ENCODE peak calls at places on chromosomes 1 and 21, in five cellular contexts. One of them, this sample, is unnamed.

GRCh38 chr1:63688302-63688701 is 85.5 kb upstream of the ROR1 start:
- DNase-seq in IMR-90: peak; percentile 71
- DNase-seq in anterior cingulate cortex: no peak
- DNase-seq in Karpas-422: no peak
- DNase-seq in NCI-H345: no peak
- DNase-seq in this sample: no peak

GRCh38 chr1:93666613-93667384 is 14.8 kb downstream of the BCAR3 start:
- DNase-seq in IMR-90: peak; percentile 72
- DNase-seq in anterior cingulate cortex: no peak
- DNase-seq in Karpas-422: no peak
- DNase-seq in NCI-H345: no peak
- DNase-seq in this sample: no peak

GRCh38 chr1:90821152-90821792 is 104.2 kb upstream of the BARHL2 start:
- DNase-seq in IMR-90: no peak
- DNase-seq in anterior cingulate cortex: no peak
- DNase-seq in Karpas-422: no peak
- DNase-seq in NCI-H345: no peak
- DNase-seq in this sample: no peak

GRCh38 chr1:88401283-88401682 is 282.8 kb upstream of the PKN2 start:
- DNase-seq in IMR-90: no peak
- DNase-seq in anterior cingulate cortex: no peak
- DNase-seq in Karpas-422: no peak
- DNase-seq in NCI-H345: no peak
- DNase-seq in this sample: peak; percentile 30

GRCh38 chr1:3539707-3540425 is 71.4 kb downstream of the MEGF6 start:
- DNase-seq in IMR-90: no peak
- DNase-seq in anterior cingulate cortex: no peak
- DNase-seq in Karpas-422: no peak
- DNase-seq in NCI-H345: no peak
- DNase-seq in this sample: no peak

GRCh38 chr1:206970406-206970805 is at the start of gene FCAMR:
- DNase-seq in IMR-90: no peak
- DNase-seq in anterior cingulate cortex: no peak
- DNase-seq in Karpas-422: no peak
- DNase-seq in NCI-H345: no peak
- DNase-seq in this sample: no peak

GRCh38 chr1:33342041-33342723 is 21.3 kb upstream of the A3GALT2 start:
- DNase-seq in IMR-90: peak; percentile 99
- DNase-seq in anterior cingulate cortex: no peak
- DNase-seq in Karpas-422: no peak
- DNase-seq in NCI-H345: peak; percentile 98
- DNase-seq in this sample: peak; percentile 31

GRCh38 chr1:182679684-182680083 is 4.7 kb downstream of the RGS8 start:
- DNase-seq in IMR-90: no peak
- DNase-seq in anterior cingulate cortex: no peak
- DNase-seq in Karpas-422: no peak
- DNase-seq in NCI-H345: no peak
- DNase-seq in this sample: no peak

GRCh38 chr1:104463126-104463697 is 713.5 kb downstream of the AMY1C start:
- DNase-seq in IMR-90: no peak
- DNase-seq in anterior cingulate cortex: no peak
- DNase-seq in Karpas-422: no peak
- DNase-seq in NCI-H345: no peak
- DNase-seq in this sample: no peak

GRCh38 chr21:33036430-33037162 is 10.9 kb downstream of the OLIG2 start:
- DNase-seq in IMR-90: peak; percentile 71
- DNase-seq in anterior cingulate cortex: no peak
- DNase-seq in Karpas-422: no peak
- DNase-seq in NCI-H345: no peak
- DNase-seq in this sample: no peak

GRCh38 chr1:40107290-40107959 is 10.4 kb upstream of the PPT1 start:
- DNase-seq in IMR-90: no peak
- DNase-seq in anterior cingulate cortex: no peak
- DNase-seq in Karpas-422: no peak
- DNase-seq in NCI-H345: no peak
- DNase-seq in this sample: no peak

GRCh38 chr1:193210991-193211390 is 24.6 kb upstream of the B3GALT2 start:
- DNase-seq in IMR-90: no peak
- DNase-seq in anterior cingulate cortex: no peak
- DNase-seq in Karpas-422: no peak
- DNase-seq in NCI-H345: no peak
- DNase-seq in this sample: no peak

GRCh38 chr1:186302378-186302920 is 72.6 kb downstream of the TPR start:
- DNase-seq in IMR-90: no peak
- DNase-seq in anterior cingulate cortex: no peak
- DNase-seq in Karpas-422: no peak
- DNase-seq in NCI-H345: no peak
- DNase-seq in this sample: no peak

GRCh38 chr21:31011412-31011811 is 26.9 kb downstream of the KRTAP19-8 start:
- DNase-seq in IMR-90: no peak
- DNase-seq in anterior cingulate cortex: no peak
- DNase-seq in Karpas-422: no peak
- DNase-seq in NCI-H345: no peak
- DNase-seq in this sample: no peak

GRCh38 chr1:41537257-41537656 is 52.8 kb upstream of the EDN2 start:
- DNase-seq in IMR-90: no peak
- DNase-seq in anterior cingulate cortex: no peak
- DNase-seq in Karpas-422: peak; percentile 90
- DNase-seq in NCI-H345: no peak
- DNase-seq in this sample: no peak

GRCh38 chr1:209743145-209743482 is 12.7 kb upstream of the TRAF3IP3 start:
- DNase-seq in IMR-90: peak; percentile 80
- DNase-seq in anterior cingulate cortex: no peak
- DNase-seq in Karpas-422: no peak
- DNase-seq in NCI-H345: peak; percentile 19
- DNase-seq in this sample: no peak

GRCh38 chr1:19569786-19570185 is 74.3 kb upstream of the NBL1 start:
- DNase-seq in IMR-90: peak; percentile 55
- DNase-seq in anterior cingulate cortex: no peak
- DNase-seq in Karpas-422: no peak
- DNase-seq in NCI-H345: no peak
- DNase-seq in this sample: no peak

GRCh38 chr1:230307213-230307612 is 118.9 kb downstream of the PGBD5 start:
- DNase-seq in IMR-90: no peak
- DNase-seq in anterior cingulate cortex: no peak
- DNase-seq in Karpas-422: no peak
- DNase-seq in NCI-H345: no peak
- DNase-seq in this sample: no peak

GRCh38 chr1:5577255-5578040 is 414.8 kb downstream of the NPHP4 start:
- DNase-seq in IMR-90: no peak
- DNase-seq in anterior cingulate cortex: no peak
- DNase-seq in Karpas-422: no peak
- DNase-seq in NCI-H345: no peak
- DNase-seq in this sample: no peak

GRCh38 chr1:1273535-1274298 is at the start of gene UBE2J2:
- DNase-seq in IMR-90: peak; percentile 90
- DNase-seq in anterior cingulate cortex: peak; percentile 89
- DNase-seq in Karpas-422: peak; percentile 96
- DNase-seq in NCI-H345: peak; percentile 91
- DNase-seq in this sample: peak; percentile 89